ENCODE peak calls at places on chromosomes 12 and 14, in ten cellular contexts. P is CD4-positive, alpha-beta memory T cell; U is left ventricle myocardium inferior; N is hepatocyte; I is foreskin fibroblast; T is neural progenitor cell; W is fibroblast of lung; M is brain microvascular endothelial cell; L is A549; G is fibroblast of pulmonary artery. D is an unnamed sample.

GRCh38 chr12:21773799-21774198 is 707 bp downstream of the KCNJ8 start:
- DNase-seq in P (no peak), U (no peak), N (no peak), I (no peak), T (peak; percentile 15), W (peak; percentile 14), M (no peak), L (no peak), G (no peak), D (no peak)

GRCh38 chr12:93539821-93540220 is 32.7 kb upstream of the SOCS2 start:
- DNase-seq in P (no peak), U (no peak), N (no peak), I (no peak), T (no peak), W (no peak), M (no peak), L (no peak), G (no peak), D (no peak)

GRCh38 chr14:24365600-24366374 is 2.2 kb upstream of the NFATC4 start:
- DNase-seq in P (peak; percentile 42), U (peak; percentile 86), N (peak; percentile 95), I (peak; percentile 92), T (peak; percentile 94), W (peak; percentile 94), M (peak; percentile 87), L (peak; percentile 86), G (peak; percentile 97), D (peak; percentile 73)

GRCh38 chr14:51167587-51168219 is 72.3 kb upstream of the TMX1 start:
- DNase-seq in P (no peak), U (no peak), N (no peak), I (no peak), T (no peak), W (peak; percentile 81), M (peak; percentile 38), L (no peak), G (peak; percentile 61), D (no peak)

GRCh38 chr12:85531345-85531744 is 251.3 kb downstream of the ALX1 start:
- DNase-seq in P (no peak), U (no peak), N (no peak), I (no peak), T (no peak), W (no peak), M (no peak), L (no peak), G (no peak), D (no peak)

GRCh38 chr12:49233842-49234526 is 30.9 kb upstream of the TUBA1C start:
- DNase-seq in P (no peak), U (peak; percentile 56), N (no peak), I (no peak), T (no peak), W (no peak), M (no peak), L (no peak), G (no peak), D (no peak)

GRCh38 chr14:74683406-74683805 is 29.5 kb downstream of the AREL1 start:
- DNase-seq in P (no peak), U (no peak), N (no peak), I (no peak), T (no peak), W (no peak), M (no peak), L (no peak), G (no peak), D (no peak)

GRCh38 chr12:80946591-80946990 is 8.9 kb upstream of the LIN7A start:
- DNase-seq in P (no peak), U (no peak), N (no peak), I (no peak), T (no peak), W (peak; percentile 56), M (no peak), L (no peak), G (peak; percentile 19), D (no peak)

GRCh38 chr12:53267309-53268008 is 640 bp upstream of the ESPL1 start:
- DNase-seq in P (no peak), U (no peak), N (no peak), I (no peak), T (no peak), W (no peak), M (no peak), L (peak; percentile 38), G (no peak), D (no peak)

GRCh38 chr14:24052656-24053547 is 1.1 kb downstream of the CARMIL3 start:
- DNase-seq in P (no peak), U (no peak), N (no peak), I (no peak), T (no peak), W (no peak), M (no peak), L (no peak), G (no peak), D (no peak)

GRCh38 chr14:68018598-68018997 is 199.0 kb downstream of the RAD51B start:
- DNase-seq in P (no peak), U (no peak), N (no peak), I (no peak), T (no peak), W (no peak), M (no peak), L (no peak), G (no peak), D (no peak)

GRCh38 chr12:121789800-121790748 is 3.4 kb downstream of the RHOF start:
- DNase-seq in P (peak; percentile 94), U (peak; percentile 70), N (no peak), I (no peak), T (no peak), W (no peak), M (no peak), L (no peak), G (no peak), D (no peak)

GRCh38 chr12:6631549-6631961 is 4.2 kb downstream of the LPAR5 start:
- DNase-seq in P (no peak), U (no peak), N (peak; percentile 55), I (no peak), T (no peak), W (no peak), M (no peak), L (no peak), G (no peak), D (no peak)

GRCh38 chr12:29782285-29782820 is 1.4 kb downstream of the TMTC1 start:
- DNase-seq in P (no peak), U (no peak), N (peak; percentile 55), I (peak; percentile 70), T (peak; percentile 48), W (peak; percentile 89), M (peak; percentile 46), L (no peak), G (peak; percentile 75), D (no peak)

GRCh38 chr14:56271988-56272387 is 153.8 kb downstream of the PELI2 start:
- DNase-seq in P (no peak), U (no peak), N (no peak), I (peak; percentile 39), T (no peak), W (no peak), M (peak; percentile 71), L (no peak), G (peak; percentile 89), D (no peak)

GRCh38 chr12:88559772-88560171 is 20.5 kb downstream of the KITLG start:
- DNase-seq in P (no peak), U (no peak), N (no peak), I (no peak), T (no peak), W (no peak), M (no peak), L (peak; percentile 38), G (no peak), D (no peak)

GRCh38 chr12:96120359-96121100 is 73.6 kb upstream of the ELK3 start:
- DNase-seq in P (no peak), U (no peak), N (no peak), I (no peak), T (peak; percentile 29), W (peak; percentile 26), M (no peak), L (no peak), G (no peak), D (no peak)

GRCh38 chr12:132511516-132512196 is 21.7 kb downstream of the FBRSL1 start:
- DNase-seq in P (no peak), U (no peak), N (no peak), I (no peak), T (no peak), W (no peak), M (no peak), L (no peak), G (no peak), D (no peak)

GRCh38 chr14:91350483-91350812 is 67.2 kb downstream of the CCDC88C start:
- DNase-seq in P (no peak), U (no peak), N (no peak), I (no peak), T (no peak), W (no peak), M (no peak), L (no peak), G (no peak), D (no peak)
- H3K4me3 ChIP-seq in P (peak overlapping the region; percentile 39), U (no peak overlapping the region), N (no peak overlapping the region), I (no peak overlapping the region), T (no peak overlapping the region), W (no peak overlapping the region), M (no peak overlapping the region), L (no peak overlapping the region), G (no peak overlapping the region), D (no peak overlapping the region)

GRCh38 chr14:83047436-83047835 is 1513.8 kb upstream of the SEL1L start:
- DNase-seq in P (no peak), U (no peak), N (no peak), I (no peak), T (no peak), W (no peak), M (no peak), L (no peak), G (no peak), D (no peak)
- H3K4me3 ChIP-seq in P (no peak overlapping the region), U (no peak overlapping the region), N (no peak overlapping the region), I (no peak overlapping the region), T (no peak overlapping the region), W (no peak overlapping the region), M (no peak overlapping the region), L (no peak overlapping the region), G (no peak overlapping the region), D (no peak overlapping the region)

GRCh38 chr14:94768141-94768520 is 1.8 kb downstream of the GSC start:
- DNase-seq in P (no peak), U (no peak), N (no peak), I (no peak), T (no peak), W (no peak), M (no peak), L (no peak), G (no peak), D (no peak)
- H3K4me3 ChIP-seq in P (no peak overlapping the region), U (peak overlapping the region; percentile 68), N (no peak overlapping the region), I (no peak overlapping the region), T (peak overlapping the region; percentile 56), W (no peak overlapping the region), M (no peak overlapping the region), L (no peak overlapping the region), G (no peak overlapping the region), D (no peak overlapping the region)

GRCh38 chr12:40825156-40825555 is 132.9 kb downstream of the CNTN1 start:
- DNase-seq in P (no peak), U (no peak), N (no peak), I (no peak), T (no peak), W (no peak), M (no peak), L (no peak), G (no peak), D (no peak)

GRCh38 chr12:40820794-40821484 is 128.7 kb downstream of the CNTN1 start:
- DNase-seq in P (no peak), U (no peak), N (no peak), I (no peak), T (no peak), W (no peak), M (no peak), L (no peak), G (no peak), D (no peak)

GRCh38 chr12:40819427-40820108 is 127.3 kb downstream of the CNTN1 start:
- DNase-seq in P (no peak), U (no peak), N (peak; percentile 72), I (no peak), T (peak; percentile 86), W (no peak), M (no peak), L (peak; percentile 38), G (no peak), D (no peak)
- H3K4me3 ChIP-seq in P (no peak overlapping the region), U (no peak overlapping the region), N (no peak overlapping the region), I (no peak overlapping the region), T (no peak overlapping the region), W (no peak overlapping the region), M (no peak overlapping the region), L (no peak overlapping the region), G (no peak overlapping the region), D (no peak overlapping the region)